ENCODE peak calls at places on chromosomes 11 and 22, in six cellular contexts. One of them, this sample, is unnamed.

GRCh38 chr11:2517386-2518064 is 72.7 kb downstream of the KCNQ1 start:
- DNase-seq in foreskin fibroblast: no peak
- DNase-seq in naive thymus-derived CD4-positive, alpha-beta T cell: no peak
- DNase-seq in progenitor cell of endocrine pancreas: peak
- DNase-seq in anterior cingulate cortex: no peak
- DNase-seq in NCI-H1092: no peak
- DNase-seq in this sample: no peak

GRCh38 chr11:133785795-133786194 is 59.5 kb downstream of the SPATA19 start:
- DNase-seq in foreskin fibroblast: no peak
- DNase-seq in naive thymus-derived CD4-positive, alpha-beta T cell: no peak
- DNase-seq in progenitor cell of endocrine pancreas: no peak
- DNase-seq in anterior cingulate cortex: no peak
- DNase-seq in NCI-H1092: no peak
- DNase-seq in this sample: no peak

GRCh38 chr11:121780971-121781370 is 328.2 kb upstream of the SORL1-AS1 start:
- DNase-seq in foreskin fibroblast: peak
- DNase-seq in naive thymus-derived CD4-positive, alpha-beta T cell: no peak
- DNase-seq in progenitor cell of endocrine pancreas: no peak
- DNase-seq in anterior cingulate cortex: no peak
- DNase-seq in NCI-H1092: no peak
- DNase-seq in this sample: no peak

GRCh38 chr11:8265681-8266241 is 2.1 kb upstream of the LMO1 start:
- DNase-seq in foreskin fibroblast: no peak
- DNase-seq in naive thymus-derived CD4-positive, alpha-beta T cell: no peak
- DNase-seq in progenitor cell of endocrine pancreas: no peak
- DNase-seq in anterior cingulate cortex: no peak
- DNase-seq in NCI-H1092: no peak
- DNase-seq in this sample: no peak

GRCh38 chr22:38924197-38924952 is 33.0 kb upstream of the APOBEC3A start:
- DNase-seq in foreskin fibroblast: peak
- DNase-seq in naive thymus-derived CD4-positive, alpha-beta T cell: no peak
- DNase-seq in progenitor cell of endocrine pancreas: no peak
- DNase-seq in anterior cingulate cortex: no peak
- DNase-seq in NCI-H1092: peak
- DNase-seq in this sample: peak

GRCh38 chr11:19555266-19555665 is 157.4 kb upstream of the NAV2 start:
- DNase-seq in foreskin fibroblast: no peak
- DNase-seq in naive thymus-derived CD4-positive, alpha-beta T cell: no peak
- DNase-seq in progenitor cell of endocrine pancreas: no peak
- DNase-seq in anterior cingulate cortex: no peak
- DNase-seq in NCI-H1092: no peak
- DNase-seq in this sample: no peak

GRCh38 chr22:47372111-47372581 is 609.7 kb downstream of the TBC1D22A start:
- DNase-seq in foreskin fibroblast: no peak
- DNase-seq in naive thymus-derived CD4-positive, alpha-beta T cell: no peak
- DNase-seq in progenitor cell of endocrine pancreas: no peak
- DNase-seq in anterior cingulate cortex: no peak
- DNase-seq in NCI-H1092: no peak
- DNase-seq in this sample: no peak

GRCh38 chr11:11845066-11845465 is 3.3 kb downstream of the USP47 start:
- DNase-seq in foreskin fibroblast: no peak
- DNase-seq in naive thymus-derived CD4-positive, alpha-beta T cell: no peak
- DNase-seq in progenitor cell of endocrine pancreas: no peak
- DNase-seq in anterior cingulate cortex: no peak
- DNase-seq in NCI-H1092: no peak
- DNase-seq in this sample: no peak

GRCh38 chr11:65014146-65014960 is at the start of gene ARL2:
- DNase-seq in foreskin fibroblast: no peak
- DNase-seq in naive thymus-derived CD4-positive, alpha-beta T cell: peak
- DNase-seq in progenitor cell of endocrine pancreas: peak
- DNase-seq in anterior cingulate cortex: peak
- DNase-seq in NCI-H1092: no peak
- DNase-seq in this sample: peak

GRCh38 chr11:40281055-40281580 is 1178.3 kb downstream of the LRRC4C start:
- DNase-seq in foreskin fibroblast: no peak
- DNase-seq in naive thymus-derived CD4-positive, alpha-beta T cell: no peak
- DNase-seq in progenitor cell of endocrine pancreas: no peak
- DNase-seq in anterior cingulate cortex: no peak
- DNase-seq in NCI-H1092: peak
- DNase-seq in this sample: no peak

GRCh38 chr22:35335936-35336781 is 36.5 kb downstream of the TOM1 start:
- DNase-seq in foreskin fibroblast: no peak
- DNase-seq in naive thymus-derived CD4-positive, alpha-beta T cell: no peak
- DNase-seq in progenitor cell of endocrine pancreas: no peak
- DNase-seq in anterior cingulate cortex: no peak
- DNase-seq in NCI-H1092: no peak
- DNase-seq in this sample: no peak

GRCh38 chr22:40401532-40401931 is 31.1 kb downstream of the SGSM3 start:
- DNase-seq in foreskin fibroblast: no peak
- DNase-seq in naive thymus-derived CD4-positive, alpha-beta T cell: no peak
- DNase-seq in progenitor cell of endocrine pancreas: no peak
- DNase-seq in anterior cingulate cortex: no peak
- DNase-seq in NCI-H1092: no peak
- DNase-seq in this sample: no peak